ENCODE peak calls at places on chromosomes 5 and 9, in nine cellular contexts. X, T, B, V, K, Y, J, L and G are unnamed samples.
A peak's percentile ranks its signal among the peaks of the same experiment; 100 is the strongest.

GRCh38 chr5:79547429-79547822 is 33.5 kb upstream of the HOMER1 start:
- DNase-seq in X (no peak), T (no peak), B (no peak), V (no peak), K (peak; percentile 20), Y (no peak), J (peak; percentile 40), L (no peak), G (no peak)

GRCh38 chr5:16957305-16958165 is 21.4 kb upstream of the MYO10 start:
- DNase-seq in X (no peak), T (no peak), B (no peak), V (no peak), K (no peak), Y (peak; percentile 99), J (no peak), L (no peak), G (peak; percentile 86)

GRCh38 chr9:130301483-130302286 is 36.1 kb downstream of the HMCN2 start:
- DNase-seq in X (no peak), T (no peak), B (no peak), V (no peak), K (no peak), Y (peak; percentile 73), J (no peak), L (no peak), G (no peak)

GRCh38 chr5:155878991-155879575 is 447.9 kb upstream of the SGCD start:
- DNase-seq in X (no peak), T (no peak), B (no peak), V (no peak), K (no peak), Y (peak; percentile 36), J (no peak), L (no peak), G (no peak)

GRCh38 chr5:11143456-11144267 is 382.6 kb upstream of the DAP start:
- DNase-seq in X (no peak), T (no peak), B (no peak), V (no peak), K (no peak), Y (peak; percentile 72), J (no peak), L (no peak), G (peak; percentile 41)

GRCh38 chr5:14156611-14157493 is 13.7 kb downstream of the TRIO start:
- DNase-seq in X (no peak), T (no peak), B (no peak), V (no peak), K (peak; percentile 55), Y (peak; percentile 99), J (peak; percentile 83), L (no peak), G (peak; percentile 96)

GRCh38 chr5:143560378-143560777 is 156.9 kb upstream of the NR3C1 start:
- DNase-seq in X (no peak), T (no peak), B (no peak), V (no peak), K (no peak), Y (no peak), J (no peak), L (no peak), G (no peak)

GRCh38 chr9:37921546-37922300 is 17.8 kb upstream of the SLC25A51 start:
- DNase-seq in X (peak; percentile 44), T (no peak), B (no peak), V (no peak), K (no peak), Y (peak; percentile 85), J (no peak), L (no peak), G (no peak)

GRCh38 chr5:181217805-181218065 is 5.3 kb upstream of the TRIM41 start:
- DNase-seq in X (no peak), T (peak; percentile 41), B (no peak), V (no peak), K (peak; percentile 26), Y (no peak), J (peak; percentile 54), L (no peak), G (no peak)

GRCh38 chr5:6832994-6833393 is 119.8 kb downstream of the TENT4A start:
- DNase-seq in X (no peak), T (no peak), B (no peak), V (no peak), K (no peak), Y (no peak), J (no peak), L (no peak), G (no peak)

GRCh38 chr5:168798065-168799023 is 219.2 kb upstream of the PANK3 start:
- DNase-seq in X (no peak), T (no peak), B (no peak), V (no peak), K (no peak), Y (peak; percentile 16), J (no peak), L (no peak), G (no peak)

GRCh38 chr5:119324842-119325241 is 31.0 kb upstream of the TNFAIP8 start:
- DNase-seq in X (no peak), T (no peak), B (no peak), V (no peak), K (no peak), Y (no peak), J (no peak), L (no peak), G (no peak)

GRCh38 chr5:119323630-119324000 is 32.2 kb upstream of the TNFAIP8 start:
- DNase-seq in X (no peak), T (no peak), B (no peak), V (no peak), K (no peak), Y (peak; percentile 47), J (no peak), L (no peak), G (no peak)

GRCh38 chr5:119328753-119329602 is 26.8 kb upstream of the TNFAIP8 start:
- DNase-seq in X (no peak), T (peak; percentile 61), B (no peak), V (no peak), K (peak; percentile 41), Y (peak; percentile 81), J (no peak), L (no peak), G (peak; percentile 73)

GRCh38 chr5:119329701-119330100 is 26.1 kb upstream of the TNFAIP8 start:
- DNase-seq in X (no peak), T (peak; percentile 22), B (no peak), V (no peak), K (peak; percentile 31), Y (no peak), J (no peak), L (no peak), G (no peak)

DNA sequence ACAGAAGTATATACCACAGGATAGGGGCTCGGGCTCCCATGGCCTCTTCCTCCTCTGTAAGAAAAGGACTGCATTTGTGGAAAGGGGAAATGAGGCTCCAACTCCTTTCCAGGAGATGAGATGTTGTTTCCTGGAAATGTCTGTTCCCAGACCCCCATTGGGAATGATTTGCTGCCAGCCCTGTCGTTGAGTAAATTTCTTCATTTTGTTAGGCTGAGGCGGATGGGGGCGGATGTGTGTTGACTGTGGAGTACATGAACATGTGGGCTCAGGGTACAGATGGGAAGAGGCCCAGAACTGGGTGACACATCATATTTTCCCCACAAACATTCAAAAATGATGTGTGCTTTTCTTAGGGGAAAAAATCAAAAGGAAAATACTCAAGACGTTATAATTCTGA is 28.8 kb upstream of the TNFAIP8 start:
- DNase-seq in X (no peak), T (no peak), B (no peak), V (no peak), K (no peak), Y (peak; percentile 47), J (no peak), L (no peak), G (no peak)
- H3K4me1 ChIP-seq in X (peaks cover 60% of the 10 kb centered on the region), T (peaks cover 96% of the 10 kb centered on the region), B (peaks cover 3% of the 10 kb centered on the region), V (peaks cover 97% of the 10 kb centered on the region), K (peaks cover 49% of the 10 kb centered on the region), Y (peaks cover 7% of the 10 kb centered on the region), J (peaks cover 41% of the 10 kb centered on the region), L (peaks cover 27% of the 10 kb centered on the region), G (peaks cover 57% of the 10 kb centered on the region)

DNA sequence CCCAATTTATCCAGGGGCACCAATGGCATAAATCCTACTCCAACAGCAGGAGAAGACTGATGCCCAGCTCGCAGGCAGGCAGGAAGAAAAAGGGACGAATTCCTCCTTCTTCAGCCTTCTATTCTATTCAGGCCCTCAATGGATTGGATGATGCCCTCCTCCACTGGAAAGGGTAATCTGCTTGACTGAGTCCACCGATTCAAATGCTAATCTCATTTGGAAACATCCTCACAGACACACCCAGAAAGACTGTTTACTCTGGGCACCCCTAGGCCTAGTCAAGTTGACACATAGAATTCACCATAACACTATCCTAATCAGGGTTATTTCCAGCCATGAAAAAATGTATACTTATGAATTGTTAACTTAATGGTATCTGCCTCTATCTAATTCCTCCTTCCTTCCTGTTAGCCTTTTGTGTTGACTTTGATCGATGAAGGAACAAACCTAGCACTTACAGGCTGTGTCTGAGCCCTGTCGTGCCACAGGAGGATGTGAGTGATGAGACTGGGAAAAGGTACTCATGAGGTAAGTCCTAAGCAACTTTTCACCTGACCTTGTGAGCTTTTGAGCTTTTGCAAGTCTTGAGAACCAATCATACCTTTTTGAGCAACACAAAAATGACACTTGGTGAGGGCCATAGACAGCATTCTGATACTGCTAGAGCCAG is 36.5 kb downstream of the FOXD1 start:
- DNase-seq in X (no peak), T (no peak), B (no peak), V (no peak), K (no peak), Y (peak; percentile 41), J (no peak), L (peak; percentile 68), G (no peak)
- H3K27ac ChIP-seq in X (no peak overlapping the region), T (no peak overlapping the region), B (no peak overlapping the region), V (no peak overlapping the region), K (no peak overlapping the region), Y (no peak overlapping the region), J (peak overlapping the region; percentile 65), L (no peak overlapping the region), G (peak overlapping the region; percentile 28)

DNA sequence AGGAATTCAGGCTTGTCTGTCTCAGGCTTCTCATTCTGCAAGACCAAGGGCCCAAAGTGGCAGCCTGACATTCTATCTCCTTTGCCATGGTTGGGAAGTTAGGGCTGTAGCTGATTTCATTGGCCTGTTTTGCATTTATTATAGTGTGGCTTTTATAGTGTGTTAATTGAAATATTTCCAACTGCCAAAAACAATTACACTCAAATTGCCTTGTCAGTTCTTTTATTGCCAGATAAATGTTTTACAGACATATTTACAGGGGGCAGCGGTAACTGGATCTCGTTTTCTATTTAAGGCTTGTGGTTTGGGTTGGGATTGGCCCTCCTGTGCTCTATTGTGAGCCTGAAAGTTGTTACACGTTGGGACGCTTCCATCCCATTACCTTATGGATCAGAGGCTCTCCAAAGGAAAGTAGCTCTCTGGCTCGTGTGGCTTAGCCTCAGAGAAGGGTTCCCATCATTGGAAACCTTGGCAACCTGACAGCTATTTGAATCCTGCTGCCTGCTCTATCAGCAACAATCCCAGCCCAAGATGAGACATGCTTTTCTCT is 20.8 kb downstream of the DNAI1 start:
- DNase-seq in X (no peak), T (no peak), B (no peak), V (no peak), K (peak; percentile 30), Y (no peak), J (no peak), L (peak; percentile 41), G (no peak)
- H3K27me3 ChIP-seq in X (peaks cover 8% of the 10 kb centered on the region), T (no peaks in the 10 kb centered on the region), B (no peaks in the 10 kb centered on the region), V (no peaks in the 10 kb centered on the region), K (peaks cover 16% of the 10 kb centered on the region), Y (peaks cover 2% of the 10 kb centered on the region), J (no peaks in the 10 kb centered on the region), L (peaks cover 9% of the 10 kb centered on the region), G (no peaks in the 10 kb centered on the region)

DNA sequence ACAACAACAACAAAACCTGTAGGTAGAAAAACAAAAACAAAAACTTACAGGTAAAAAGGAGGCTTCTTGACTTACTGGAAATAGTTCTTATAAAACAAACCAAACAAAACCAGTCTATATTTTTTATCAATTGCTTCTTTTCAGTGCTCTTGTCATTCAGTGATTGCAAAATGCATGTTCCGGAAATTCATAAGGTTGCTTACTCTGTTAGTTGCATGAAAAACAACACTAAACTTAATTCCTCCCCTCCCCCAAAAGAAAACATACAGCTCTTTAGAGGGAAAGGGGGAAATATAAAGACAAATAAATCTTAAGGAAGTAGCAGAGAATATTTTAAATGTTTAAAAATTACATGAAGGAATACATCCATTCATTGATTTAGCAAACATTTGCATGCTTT is 19.1 kb downstream of the CPEB4 start:
- DNase-seq in X (no peak), T (no peak), B (no peak), V (no peak), K (no peak), Y (no peak), J (no peak), L (no peak), G (no peak)
- H3K4me1 ChIP-seq in X (peaks cover 38% of the 10 kb centered on the region), T (peaks cover 9% of the 10 kb centered on the region), B (peaks cover 3% of the 10 kb centered on the region), V (peaks cover 46% of the 10 kb centered on the region), K (no peaks in the 10 kb centered on the region), Y (no peaks in the 10 kb centered on the region), J (peaks cover 4% of the 10 kb centered on the region), L (peaks cover 8% of the 10 kb centered on the region), G (peaks cover 6% of the 10 kb centered on the region)